ENCODE peak calls at places on chromosome 3, in six cellular contexts. O is AG04450; V is bronchial epithelial cell; S is GM12864; G is type B pancreatic cell; J is CD8-positive, alpha-beta T cell. P is an unnamed sample.

GRCh38 chr3:105626739-105627138 is 242.1 kb downstream of the CBLB start:
- DNase-seq in O (no peak), V (no peak), S (no peak), G (no peak), J (no peak), P (no peak)

GRCh38 chr3:45480218-45480617 is 91.8 kb downstream of the LARS2 start:
- DNase-seq in O (no peak), V (peak; percentile 56), S (no peak), G (no peak), J (no peak), P (no peak)

GRCh38 chr3:142947799-142948575 is 15.5 kb downstream of the PAQR9 start:
- DNase-seq in O (no peak), V (peak; percentile 46), S (no peak), G (no peak), J (no peak), P (peak; percentile 50)

GRCh38 chr3:144112437-144112836 is 140.8 kb downstream of the DIPK2A start:
- DNase-seq in O (no peak), V (no peak), S (no peak), G (no peak), J (no peak), P (peak; percentile 9)

GRCh38 chr3:4835616-4836043 is 143.6 kb upstream of the BHLHE40 start:
- DNase-seq in O (no peak), V (peak; percentile 72), S (no peak), G (no peak), J (no peak), P (no peak)

GRCh38 chr3:158165730-158166129 is 55.8 kb downstream of the RSRC1 start:
- DNase-seq in O (no peak), V (no peak), S (no peak), G (no peak), J (no peak), P (no peak)

GRCh38 chr3:45693941-45694521 is 4.8 kb downstream of the SACM1L start:
- DNase-seq in O (no peak), V (peak; percentile 10), S (no peak), G (no peak), J (no peak), P (no peak)

GRCh38 chr3:185313693-185314246 is 49.2 kb upstream of the MAP3K13 start:
- DNase-seq in O (no peak), V (no peak), S (no peak), G (no peak), J (no peak), P (no peak)

GRCh38 chr3:9192238-9192637 is 57.2 kb downstream of the SRGAP3 start:
- DNase-seq in O (no peak), V (no peak), S (no peak), G (no peak), J (no peak), P (no peak)

GRCh38 chr3:123899300-123899865 is 15.3 kb upstream of the MYLK start:
- DNase-seq in O (no peak), V (peak; percentile 20), S (no peak), G (no peak), J (no peak), P (peak; percentile 22)

GRCh38 chr3:170745211-170745718 is 124.7 kb downstream of the RPL22L1 start:
- DNase-seq in O (no peak), V (peak; percentile 91), S (no peak), G (no peak), J (no peak), P (peak; percentile 36)

GRCh38 chr3:129035360-129036233 is 25.0 kb upstream of the GP9 start:
- DNase-seq in O (no peak), V (no peak), S (no peak), G (no peak), J (no peak), P (no peak)

GRCh38 chr3:8482263-8482662 is 19.4 kb upstream of the LMCD1 start:
- DNase-seq in O (no peak), V (no peak), S (no peak), G (no peak), J (no peak), P (no peak)

GRCh38 chr3:124845406-124845805 is 41.8 kb downstream of the ITGB5 start:
- DNase-seq in O (no peak), V (peak; percentile 91), S (no peak), G (no peak), J (no peak), P (peak; percentile 87)

GRCh38 chr3:117523407-117523806 is 813.8 kb downstream of the TUSC7 start:
- DNase-seq in O (no peak), V (no peak), S (no peak), G (no peak), J (no peak), P (no peak)

GRCh38 chr3:5635746-5636145 is 448.2 kb downstream of the EDEM1 start:
- DNase-seq in O (no peak), V (no peak), S (no peak), G (no peak), J (no peak), P (no peak)

GRCh38 chr3:32951410-32951811 is at the start of gene CCR4:
- DNase-seq in O (no peak), V (no peak), S (no peak), G (no peak), J (peak; percentile 42), P (no peak)

GRCh38 chr3:152151216-152151874 is 117.4 kb upstream of the MBNL1 start:
- DNase-seq in O (no peak), V (peak; percentile 29), S (no peak), G (no peak), J (no peak), P (peak; percentile 17)

GRCh38 chr3:62559831-62560445 is 186.6 kb upstream of the FEZF2 start:
- DNase-seq in O (peak; percentile 11), V (peak; percentile 56), S (no peak), G (no peak), J (no peak), P (peak; percentile 27)
- TF ChIP-seq CTCF in O (peak; percentile 62), V (peak; percentile 44), S (peak; percentile 7), G (peak; percentile 80), J (no peak), P (peak; percentile 44)

DNA sequence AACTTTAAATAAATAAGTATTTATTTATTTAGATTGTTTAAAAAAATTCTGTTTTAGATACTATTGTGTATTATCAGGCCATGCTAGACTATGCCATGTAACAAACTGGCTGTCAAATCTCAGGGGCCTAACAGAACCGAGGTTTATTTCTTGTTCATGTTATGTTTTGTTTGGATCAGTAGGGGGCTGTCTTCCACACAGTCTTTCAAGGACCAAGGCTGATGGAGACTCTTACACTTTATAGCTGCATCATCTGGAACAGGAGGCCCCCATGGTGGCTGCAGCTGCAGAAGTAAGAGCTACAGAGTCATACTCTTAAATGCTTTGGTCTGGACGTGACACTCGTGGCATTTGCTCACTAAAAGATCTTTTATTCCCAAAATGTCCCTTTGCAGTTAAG is 33.0 kb upstream of the ARL14 start:
- DNase-seq in O (no peak), V (no peak), S (no peak), G (no peak), J (no peak), P (peak; percentile 34)
- TF ChIP-seq CTCF in O (peak; percentile 44), V (no peak), S (no peak), G (peak; percentile 59), J (no peak), P (peak; percentile 22)

GRCh38 chr3:31343075-31343474 is 189.7 kb upstream of the STT3B start:
- DNase-seq in O (no peak), V (no peak), S (no peak), G (no peak), J (no peak), P (no peak)

GRCh38 chr3:31346542-31346979 is 186.2 kb upstream of the STT3B start:
- DNase-seq in O (no peak), V (no peak), S (no peak), G (no peak), J (no peak), P (no peak)

GRCh38 chr3:31345581-31345980 is 187.1 kb upstream of the STT3B start:
- DNase-seq in O (no peak), V (no peak), S (no peak), G (no peak), J (no peak), P (no peak)

GRCh38 chr3:31341130-31341529 is 191.6 kb upstream of the STT3B start:
- DNase-seq in O (no peak), V (no peak), S (no peak), G (no peak), J (no peak), P (peak; percentile 17)
- TF ChIP-seq CTCF in O (no peak), V (peak; percentile 27), S (no peak), G (no peak), J (no peak), P (no peak)

GRCh38 chr3:183634707-183635106 is 716 bp upstream of the KLHL24 start:
- DNase-seq in O (no peak), V (no peak), S (no peak), G (no peak), J (no peak), P (no peak)

GRCh38 chr3:183637106-183637486 is 1.7 kb downstream of the KLHL24 start:
- DNase-seq in O (no peak), V (no peak), S (no peak), G (no peak), J (no peak), P (no peak)

GRCh38 chr3:183635107-183635430 is 354 bp upstream of the KLHL24 start:
- DNase-seq in O (no peak), V (no peak), S (no peak), G (no peak), J (no peak), P (no peak)

GRCh38 chr3:183636221-183637105 is 1.0 kb downstream of the KLHL24 start:
- DNase-seq in O (peak; percentile 77), V (peak; percentile 88), S (peak; percentile 89), G (peak; percentile 94), J (peak; percentile 85), P (peak; percentile 97)

GRCh38 chr3:183635431-183636220 is at the start of gene KLHL24:
- DNase-seq in O (peak; percentile 79), V (peak; percentile 84), S (peak; percentile 69), G (peak; percentile 93), J (peak; percentile 86), P (peak; percentile 94)
- TF ChIP-seq CTCF in O (no peak), V (peak; percentile 2), S (no peak), G (peak; percentile 23), J (no peak), P (no peak)

GRCh38 chr3:71511037-71511436 is 72.5 kb downstream of the FOXP1 start:
- DNase-seq in O (no peak), V (peak; percentile 58), S (no peak), G (no peak), J (no peak), P (no peak)

GRCh38 chr3:71513081-71513480 is 70.4 kb downstream of the FOXP1 start:
- DNase-seq in O (no peak), V (peak; percentile 66), S (no peak), G (no peak), J (no peak), P (no peak)

GRCh38 chr3:71511446-71511845 is 72.1 kb downstream of the FOXP1 start:
- DNase-seq in O (no peak), V (no peak), S (no peak), G (no peak), J (no peak), P (no peak)

GRCh38 chr3:71512544-71512943 is 71.0 kb downstream of the FOXP1 start:
- DNase-seq in O (no peak), V (no peak), S (no peak), G (no peak), J (no peak), P (no peak)

DNA sequence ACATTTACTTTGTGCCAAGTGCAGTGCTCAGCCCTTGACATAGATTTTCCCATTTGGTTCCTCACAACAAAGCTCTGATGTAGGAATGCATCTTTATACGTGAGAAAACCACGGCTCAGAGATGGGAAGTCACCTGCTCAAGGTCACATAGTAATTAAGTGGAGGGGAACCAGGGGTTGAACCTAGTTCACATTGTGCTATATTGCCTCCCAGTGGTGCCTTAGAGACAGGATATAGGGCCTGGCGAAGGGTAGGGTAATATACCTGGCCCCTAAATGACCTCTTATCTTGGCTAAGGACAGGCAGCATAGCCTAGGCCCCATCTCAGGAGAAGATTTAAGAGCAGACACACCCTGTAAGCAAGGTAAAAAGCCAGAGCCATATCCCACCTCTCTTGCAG is 71.5 kb downstream of the FOXP1 start:
- DNase-seq in O (no peak), V (no peak), S (no peak), G (no peak), J (no peak), P (no peak)
- TF ChIP-seq CTCF in O (no peak), V (peak; percentile 27), S (peak; percentile 35), G (no peak), J (peak; percentile 67), P (no peak)

P was measured in MCF 10A.